ENCODE peak calls at places on chromosomes 1 and 21, in four cellular contexts. F is fibroblast of lung, X is heart right ventricle, T is neuronal stem cell. U is an unnamed sample.

GRCh38 chr1:26696645-26697440 is 1.0 kb downstream of the ARID1A start:
- DNase-seq in X (peak), F (no peak), T (no peak), U (peak)

GRCh38 chr1:82377201-82377884 is 576.6 kb downstream of the ADGRL2 start:
- DNase-seq in X (no peak), T (no peak), F (peak), U (no peak)

GRCh38 chr1:91846007-91846620 is 39.8 kb downstream of the TGFBR3 start:
- DNase-seq in F (peak), T (no peak), X (no peak), U (peak)

GRCh38 chr1:84834419-84835064 is 58.5 kb downstream of the LPAR3 start:
- DNase-seq in F (peak), T (no peak), X (no peak), U (no peak)

GRCh38 chr1:170714163-170714562 is 50.2 kb downstream of the PRRX1 start:
- DNase-seq in X (no peak), F (no peak), T (no peak), U (no peak)

GRCh38 chr1:223358826-223359225 is 5.2 kb downstream of the SUSD4 start:
- DNase-seq in T (no peak), F (no peak), X (no peak), U (no peak)

GRCh38 chr1:97758589-97759057 is 162.2 kb downstream of the DPYD start:
- DNase-seq in T (no peak), X (no peak), F (peak), U (no peak)

GRCh38 chr1:107683198-107683657 is 281.8 kb downstream of the VAV3 start:
- DNase-seq in X (no peak), F (no peak), T (no peak), U (no peak)

GRCh38 chr1:12621346-12622320 is 3.6 kb upstream of the DHRS3 start:
- DNase-seq in T (no peak), X (no peak), F (peak), U (peak)

GRCh38 chr1:85240174-85240601 is 19.3 kb downstream of the C1orf52 start:
- DNase-seq in X (peak), T (no peak), F (peak), U (no peak)

GRCh38 chr21:38809170-38809878 is 3.6 kb downstream of the ETS2 start:
- DNase-seq in T (no peak), X (no peak), F (no peak), U (no peak)
- H3K27ac ChIP-seq in T (no peak), X (peak), F (peak), U (peak)

GRCh38 chr1:232378266-232379041 is 251.5 kb downstream of the SIPA1L2 start:
- DNase-seq in T (no peak), F (no peak), X (peak), U (no peak)
- H3K27ac ChIP-seq in T (no peak), F (no peak), X (peak), U (no peak)

DNA sequence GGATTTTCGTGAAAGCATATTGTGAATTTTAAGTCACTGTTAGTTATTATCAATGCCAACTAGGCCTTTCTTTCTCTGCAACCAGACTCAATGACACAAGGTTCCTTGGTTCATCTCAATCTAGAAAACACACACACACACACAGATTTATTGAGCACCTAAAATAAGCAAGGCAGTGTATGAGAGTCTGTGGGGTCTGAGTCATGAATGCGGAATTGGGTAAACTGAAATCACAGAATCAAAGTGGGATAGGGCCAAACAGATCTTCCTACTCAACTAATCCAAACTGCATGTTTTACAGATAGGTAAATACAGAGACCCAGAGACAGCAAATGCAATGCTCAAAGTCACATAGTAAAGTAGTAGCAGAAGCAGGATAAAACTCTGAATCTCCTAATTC is 48.5 kb upstream of the NRDC start:
- DNase-seq in X (no peak), F (peak), T (no peak), U (no peak)
- H3K27ac ChIP-seq in X (no peak), F (no peak), T (no peak), U (no peak)

DNA sequence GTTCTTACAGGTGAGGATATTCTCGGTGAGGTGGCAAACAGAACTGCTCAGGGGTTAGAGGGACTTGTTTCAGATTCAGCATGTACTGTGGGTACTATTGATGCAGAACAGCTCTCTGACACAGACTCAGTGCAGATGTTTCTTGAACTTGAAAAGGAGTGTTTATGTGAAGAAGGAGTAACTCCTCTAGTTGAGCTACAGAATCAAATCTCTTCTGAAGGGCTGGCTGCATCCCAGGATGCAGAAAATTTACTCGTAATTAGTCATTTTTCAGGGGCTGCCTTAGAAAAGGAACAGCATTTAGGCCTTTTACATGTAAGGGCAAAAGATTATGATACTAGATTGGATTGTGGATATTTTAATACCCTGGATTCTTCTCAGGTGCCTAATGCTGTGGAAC is 79.9 kb upstream of the BMP8A start:
- DNase-seq in T (no peak), F (peak), X (no peak), U (no peak)
- H3K27ac ChIP-seq in T (no peak), F (peak), X (no peak), U (no peak)

GRCh38 chr1:63980706-63981407 is 207.0 kb downstream of the ROR1 start:
- DNase-seq in F (no peak), T (no peak), X (no peak), U (no peak)
- H3K27ac ChIP-seq in F (no peak), T (no peak), X (no peak), U (no peak)